ENCODE peak calls at places on chromosomes 1 and 21, in six cellular contexts. J is H9, K is adrenal gland, M is AG04450, D is left ventricle myocardium inferior, S is uterus. U is an unnamed sample.

GRCh38 chr1:31505884-31506497 is 70.3 kb upstream of the TINAGL1 start:
- DNase-seq in D (no peak), J (peak; percentile 9), K (no peak), M (peak; percentile 43), S (no peak), U (no peak)

GRCh38 chr1:39258146-39258924 is 53.8 kb downstream of the MACF1 start:
- DNase-seq in M (no peak), S (peak; percentile 80), K (peak; percentile 78), D (peak; percentile 51), J (peak; percentile 78), U (peak; percentile 64)

GRCh38 chr1:93798301-93798700 is 80.7 kb downstream of the DNTTIP2 start:
- DNase-seq in K (no peak), S (no peak), J (no peak), M (peak; percentile 71), D (no peak), U (no peak)

GRCh38 chr1:106675558-106675957 is 380.9 kb upstream of the PRMT6 start:
- DNase-seq in S (no peak), K (no peak), J (no peak), M (no peak), D (no peak), U (no peak)

GRCh38 chr1:40141878-40142535 is 19.2 kb upstream of the RLF start:
- DNase-seq in K (no peak), S (no peak), J (no peak), D (no peak), M (no peak), U (no peak)

GRCh38 chr1:107198581-107198980 is 57.7 kb downstream of the NTNG1 start:
- DNase-seq in J (no peak), S (no peak), M (no peak), K (no peak), D (no peak), U (no peak)

GRCh38 chr1:159602501-159602900 is 14.9 kb downstream of the APCS start:
- DNase-seq in S (no peak), D (no peak), M (no peak), K (no peak), J (no peak), U (no peak)

GRCh38 chr1:202204065-202204464 is 10.5 kb downstream of the LGR6 start:
- DNase-seq in M (no peak), S (no peak), K (no peak), D (no peak), J (no peak), U (no peak)

GRCh38 chr21:9837946-9838801 is 683.2 kb upstream of the TPTE start:
- DNase-seq in J (no peak), M (no peak), S (no peak), D (no peak), K (no peak), U (no peak)

GRCh38 chr1:210250998-210251679 is 18.5 kb downstream of the SERTAD4 start:
- DNase-seq in M (no peak), K (no peak), S (peak; percentile 45), D (peak; percentile 40), J (peak; percentile 89), U (peak; percentile 49)

GRCh38 chr1:84782311-84782771 is 92.1 kb upstream of the SSX2IP start:
- DNase-seq in J (peak; percentile 89), K (peak; percentile 43), S (peak; percentile 26), D (peak; percentile 64), M (no peak), U (peak; percentile 56)

GRCh38 chr21:44759628-44760285 is 41.9 kb downstream of the UBE2G2 start:
- DNase-seq in S (no peak), J (peak; percentile 19), M (no peak), K (no peak), D (no peak), U (no peak)

GRCh38 chr21:42616366-42617340 is 36.8 kb upstream of the PDE9A start:
- DNase-seq in K (no peak), J (no peak), S (no peak), M (no peak), D (no peak), U (no peak)

GRCh38 chr1:84887261-84887934 is 5.6 kb downstream of the LPAR3 start:
- DNase-seq in D (no peak), S (no peak), J (no peak), K (no peak), M (peak; percentile 37), U (no peak)

GRCh38 chr1:46802901-46803574 is 4.2 kb downstream of the CYP4B1 start:
- DNase-seq in S (no peak), D (no peak), M (no peak), J (no peak), K (no peak), U (no peak)

GRCh38 chr1:46801323-46802055 is 2.6 kb downstream of the CYP4B1 start:
- DNase-seq in K (no peak), S (no peak), D (no peak), J (no peak), M (no peak), U (peak; percentile 80)

GRCh38 chr1:46804027-46804889 is 5.4 kb downstream of the CYP4B1 start:
- DNase-seq in J (no peak), D (peak; percentile 61), K (no peak), M (no peak), S (no peak), U (no peak)

GRCh38 chr1:46800742-46801141 is 1.9 kb downstream of the CYP4B1 start:
- DNase-seq in S (no peak), M (no peak), D (no peak), J (no peak), K (no peak), U (peak; percentile 25)

GRCh38 chr1:46802081-46802480 is 3.2 kb downstream of the CYP4B1 start:
- DNase-seq in D (no peak), S (no peak), K (peak; percentile 35), J (no peak), M (no peak), U (peak; percentile 62)
- H3K27ac ChIP-seq in D (peak overlapping the region; percentile 97), S (no peak overlapping the region), K (no peak overlapping the region), J (no peak overlapping the region), M (no peak overlapping the region), U (no peak overlapping the region)

GRCh38 chr1:228405200-228405978 is 1.2 kb downstream of the TRIM11 start:
- DNase-seq in K (no peak), S (no peak), J (peak; percentile 28), M (no peak), D (no peak), U (no peak)
- H3K27ac ChIP-seq in K (no peak overlapping the region), S (peak overlapping the region; percentile 84), J (no peak overlapping the region), M (no peak overlapping the region), D (no peak overlapping the region), U (no peak overlapping the region)

GRCh38 chr1:108624069-108624468 is 36.8 kb downstream of the HENMT1 start:
- DNase-seq in K (no peak), S (no peak), J (no peak), D (no peak), M (no peak), U (no peak)
- H3K27ac ChIP-seq in K (no peak overlapping the region), S (no peak overlapping the region), J (no peak overlapping the region), D (no peak overlapping the region), M (no peak overlapping the region), U (no peak overlapping the region)

GRCh38 chr1:149916193-149916926 is 1.3 kb downstream of the SV2A start:
- DNase-seq in S (no peak), J (no peak), M (no peak), D (no peak), K (no peak), U (no peak)

GRCh38 chr1:149917590-149918144 is at the start of gene SV2A:
- DNase-seq in K (peak; percentile 57), M (no peak), S (peak; percentile 66), J (peak; percentile 86), D (no peak), U (no peak)

GRCh38 chr1:149914545-149914944 is 3.1 kb downstream of the SV2A start:
- DNase-seq in K (no peak), S (no peak), D (no peak), M (no peak), J (no peak), U (no peak)

GRCh38 chr1:149915429-149916192 is 2.0 kb downstream of the SV2A start:
- DNase-seq in M (no peak), S (no peak), J (no peak), K (no peak), D (no peak), U (no peak)

GRCh38 chr1:149916927-149917310 is 725 bp downstream of the SV2A start:
- DNase-seq in D (no peak), M (no peak), K (no peak), S (no peak), J (no peak), U (no peak)
- H3K27ac ChIP-seq in D (no peak overlapping the region), M (no peak overlapping the region), K (no peak overlapping the region), S (peak overlapping the region; percentile 67), J (no peak overlapping the region), U (no peak overlapping the region)

GRCh38 chr1:116320846-116321245 is 52.2 kb upstream of the ATP1A1 start:
- DNase-seq in K (no peak), S (no peak), D (no peak), M (no peak), J (no peak), U (no peak)

GRCh38 chr1:116324411-116324810 is 48.6 kb upstream of the ATP1A1 start:
- DNase-seq in D (no peak), J (no peak), M (no peak), S (no peak), K (no peak), U (no peak)

GRCh38 chr1:116322752-116323405 is 50.2 kb upstream of the ATP1A1 start:
- DNase-seq in K (no peak), S (no peak), M (no peak), D (no peak), J (no peak), U (no peak)

GRCh38 chr1:116323419-116323987 is 49.5 kb upstream of the ATP1A1 start:
- DNase-seq in J (no peak), D (no peak), S (no peak), K (no peak), M (no peak), U (no peak)

GRCh38 chr1:116321766-116322175 is 51.3 kb upstream of the ATP1A1 start:
- DNase-seq in J (no peak), S (no peak), K (no peak), M (no peak), D (no peak), U (no peak)
- H3K27ac ChIP-seq in J (no peak overlapping the region), S (no peak overlapping the region), K (no peak overlapping the region), M (no peak overlapping the region), D (no peak overlapping the region), U (no peak overlapping the region)